ENCODE peak calls at places on chromosomes 6 and 20, in five cellular contexts. P, F, E, W and N are unnamed samples.

GRCh38 chr20:59611286-59611685 is 6.9 kb downstream of the PHACTR3 start:
- DNase-seq in P (no peak), F (no peak), E (no peak), W (no peak), N (no peak)

GRCh38 chr6:82144007-82144851 is 103.3 kb downstream of the IBTK start:
- DNase-seq in P (peak; percentile 30), F (peak; percentile 94), E (peak; percentile 48), W (no peak), N (no peak)

GRCh38 chr20:35329435-35330139 is 37.4 kb upstream of the FAM83C start:
- DNase-seq in P (peak; percentile 58), F (no peak), E (peak; percentile 66), W (no peak), N (peak; percentile 49)

GRCh38 chr20:51134405-51134804 is 111.5 kb upstream of the KCNG1 start:
- DNase-seq in P (peak; percentile 11), F (no peak), E (no peak), W (no peak), N (no peak)

GRCh38 chr6:95587989-95588388 is 10.7 kb downstream of the MANEA start:
- DNase-seq in P (no peak), F (no peak), E (no peak), W (no peak), N (no peak)

GRCh38 chr6:104540743-104541142 is 319.0 kb downstream of the HACE1 start:
- DNase-seq in P (no peak), F (no peak), E (no peak), W (no peak), N (no peak)

GRCh38 chr6:26360451-26361416 is 4.3 kb upstream of the BTN3A2 start:
- DNase-seq in P (peak; percentile 91), F (no peak), E (no peak), W (no peak), N (peak; percentile 96)

GRCh38 chr6:81166770-81167169 is 585.7 kb downstream of the TENT5A start:
- DNase-seq in P (peak; percentile 4), F (peak; percentile 69), E (no peak), W (no peak), N (peak; percentile 1)

GRCh38 chr6:122778334-122778733 is 1.2 kb upstream of the FABP7 start:
- DNase-seq in P (no peak), F (no peak), E (no peak), W (no peak), N (no peak)

GRCh38 chr6:90343581-90343980 is 46.9 kb upstream of the BACH2 start:
- DNase-seq in P (no peak), F (peak; percentile 20), E (no peak), W (no peak), N (no peak)

GRCh38 chr20:1338801-1339200 is 9.9 kb upstream of the SDCBP2 start:
- DNase-seq in P (no peak), F (no peak), E (no peak), W (no peak), N (no peak)

GRCh38 chr6:143543435-143543834 is 31.9 kb upstream of the FUCA2 start:
- DNase-seq in P (peak; percentile 11), F (no peak), E (no peak), W (no peak), N (no peak)

GRCh38 chr6:37059344-37060194 is 54.1 kb downstream of the FGD2 start:
- DNase-seq in P (peak; percentile 19), F (peak; percentile 96), E (peak; percentile 83), W (no peak), N (no peak)

GRCh38 chr20:32507998-32508774 is 76.9 kb downstream of the NOL4L start:
- DNase-seq in P (no peak), F (no peak), E (peak; percentile 37), W (no peak), N (peak; percentile 45)

GRCh38 chr20:18802012-18802634 is 11.5 kb upstream of the SCP2D1 start:
- DNase-seq in P (peak; percentile 84), F (no peak), E (no peak), W (no peak), N (no peak)

GRCh38 chr6:169452869-169453186 is 199.2 kb upstream of the THBS2 start:
- DNase-seq in P (no peak), F (no peak), E (no peak), W (no peak), N (no peak)

GRCh38 chr20:38260378-38261053 is at the start of gene KIAA1755:
- DNase-seq in P (no peak), F (peak; percentile 34), E (no peak), W (peak; percentile 78), N (no peak)

GRCh38 chr6:21309791-21310190 is 283.8 kb upstream of the SOX4 start:
- DNase-seq in P (no peak), F (no peak), E (no peak), W (no peak), N (no peak)
- H3K4me3 ChIP-seq in P (no peak overlapping the region), F (no peak overlapping the region), E (no peak overlapping the region), W (peak overlapping the region; percentile 48), N (no peak overlapping the region)

GRCh38 chr6:156809446-156810178 is 32.4 kb downstream of the ARID1B start:
- DNase-seq in P (no peak), F (no peak), E (no peak), W (no peak), N (no peak)

GRCh38 chr6:156809034-156809433 is 31.9 kb downstream of the ARID1B start:
- DNase-seq in P (peak; percentile 82), F (peak; percentile 52), E (no peak), W (no peak), N (no peak)

GRCh38 chr6:156808287-156808686 is 31.1 kb downstream of the ARID1B start:
- DNase-seq in P (peak; percentile 54), F (peak; percentile 59), E (no peak), W (no peak), N (no peak)

GRCh38 chr6:156807028-156807427 is 29.9 kb downstream of the ARID1B start:
- DNase-seq in P (no peak), F (peak; percentile 35), E (no peak), W (no peak), N (no peak)

GRCh38 chr6:156807795-156808194 is 30.6 kb downstream of the ARID1B start:
- DNase-seq in P (no peak), F (no peak), E (no peak), W (no peak), N (no peak)
- H3K4me3 ChIP-seq in P (peak overlapping the region; percentile 30), F (no peak overlapping the region), E (no peak overlapping the region), W (peak overlapping the region; percentile 47), N (no peak overlapping the region)

GRCh38 chr20:42741906-42742305 is 447.8 kb downstream of the PTPRT start:
- DNase-seq in P (no peak), F (no peak), E (no peak), W (no peak), N (no peak)

GRCh38 chr20:42747765-42748411 is 441.8 kb downstream of the PTPRT start:
- DNase-seq in P (no peak), F (no peak), E (no peak), W (no peak), N (no peak)

GRCh38 chr20:42742926-42743325 is 446.8 kb downstream of the PTPRT start:
- DNase-seq in P (no peak), F (no peak), E (no peak), W (no peak), N (no peak)

GRCh38 chr20:42740191-42740870 is 449.4 kb downstream of the PTPRT start:
- DNase-seq in P (no peak), F (no peak), E (no peak), W (no peak), N (no peak)

GRCh38 chr20:42744756-42745465 is 444.8 kb downstream of the PTPRT start:
- DNase-seq in P (no peak), F (no peak), E (no peak), W (no peak), N (no peak)
- H3K4me3 ChIP-seq in P (no peak overlapping the region), F (no peak overlapping the region), E (no peak overlapping the region), W (no peak overlapping the region), N (no peak overlapping the region)

GRCh38 chr6:3747100-3747737 is 4.3 kb downstream of the PXDC1 start:
- DNase-seq in P (no peak), F (no peak), E (no peak), W (no peak), N (no peak)

GRCh38 chr6:3744901-3745470 is 6.5 kb downstream of the PXDC1 start:
- DNase-seq in P (no peak), F (no peak), E (no peak), W (no peak), N (no peak)

GRCh38 chr6:3745566-3746118 is 5.9 kb downstream of the PXDC1 start:
- DNase-seq in P (no peak), F (no peak), E (no peak), W (no peak), N (peak; percentile 65)

GRCh38 chr6:3746696-3747095 is 4.8 kb downstream of the PXDC1 start:
- DNase-seq in P (no peak), F (no peak), E (no peak), W (no peak), N (no peak)

GRCh38 chr6:3746119-3746691 is 5.3 kb downstream of the PXDC1 start:
- DNase-seq in P (peak; percentile 58), F (no peak), E (no peak), W (no peak), N (no peak)
- H3K4me3 ChIP-seq in P (no peak overlapping the region), F (no peak overlapping the region), E (no peak overlapping the region), W (no peak overlapping the region), N (no peak overlapping the region)

GRCh38 chr6:157430834-157431233 is 49.8 kb downstream of the ZDHHC14 start:
- DNase-seq in P (peak; percentile 37), F (no peak), E (no peak), W (no peak), N (no peak)

GRCh38 chr6:157428418-157429202 is 47.6 kb downstream of the ZDHHC14 start:
- DNase-seq in P (no peak), F (no peak), E (no peak), W (no peak), N (no peak)

GRCh38 chr6:157429248-157429647 is 48.3 kb downstream of the ZDHHC14 start:
- DNase-seq in P (no peak), F (no peak), E (no peak), W (no peak), N (no peak)

GRCh38 chr6:157424491-157425020 is 43.6 kb downstream of the ZDHHC14 start:
- DNase-seq in P (no peak), F (no peak), E (no peak), W (no peak), N (no peak)

GRCh38 chr6:157427969-157428368 is 47.0 kb downstream of the ZDHHC14 start:
- DNase-seq in P (no peak), F (no peak), E (no peak), W (no peak), N (no peak)
- H3K4me3 ChIP-seq in P (no peak overlapping the region), F (no peak overlapping the region), E (no peak overlapping the region), W (peak overlapping the region; percentile 38), N (no peak overlapping the region)

DNA sequence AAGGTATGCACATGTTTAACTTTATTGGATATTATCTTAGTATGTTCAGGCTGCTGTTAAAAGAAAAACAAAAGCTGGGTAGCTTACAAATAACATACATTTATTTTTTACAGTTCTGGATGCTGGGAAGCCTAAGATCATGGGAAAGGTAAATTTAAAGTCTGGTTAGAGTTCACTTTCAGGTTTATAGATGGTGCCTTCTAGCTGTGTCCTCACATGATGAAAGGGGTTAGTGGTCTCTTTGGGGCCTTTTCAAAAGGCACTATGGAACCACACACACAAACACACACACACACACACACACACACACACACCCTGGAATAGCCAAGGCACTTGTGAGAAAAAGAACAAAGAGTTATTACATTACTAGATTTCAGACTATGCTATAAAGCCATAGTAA is 805.8 kb upstream of the GJE1 start:
- DNase-seq in P (no peak), F (no peak), E (no peak), W (no peak), N (no peak)
- H3K4me3 ChIP-seq in P (peak overlapping the region; percentile 37), F (peak overlapping the region; percentile 44), E (no peak overlapping the region), W (no peak overlapping the region), N (no peak overlapping the region)